ENCODE peak calls at places on chromosomes 11 and 22, in nine cellular contexts. R is RCC 7860; E is cardiac fibroblast; N is NCI-H2081; F is naive thymus-derived CD8-positive, alpha-beta T cell; H is stimulated activated CD8-positive, alpha-beta memory T cell treated with anti-CD3 and anti-CD28 coated beads, Interleukin-4, amount 100 ng/mL, for 24 hours; Y is colonic mucosa; D is activated CD4-positive, alpha-beta T cell treated with anti-CD3 and anti-CD28 coated beads for 24 hours; X is activated T-cell treated with anti-CD3 and anti-CD28 coated beads for 24 hours. V is an unnamed sample.

GRCh38 chr11:103851166-103851651 is 185.2 kb upstream of the DDI1 start:
- DNase-seq in R (no peak), E (peak; percentile 13), N (no peak), F (no peak), H (no peak), Y (no peak), D (no peak), X (no peak), V (no peak)

GRCh38 chr22:44102121-44102520 is 78.0 kb downstream of the PARVB start:
- DNase-seq in R (no peak), E (no peak), N (no peak), F (no peak), H (no peak), Y (no peak), D (no peak), X (no peak), V (no peak)

GRCh38 chr11:92861641-92862040 is 107.8 kb upstream of the MTNR1B start:
- DNase-seq in R (no peak), E (no peak), N (no peak), F (no peak), H (no peak), Y (no peak), D (no peak), X (no peak), V (no peak)

GRCh38 chr22:23065069-23065451 is 5.3 kb upstream of the GNAZ start:
- DNase-seq in R (no peak), E (no peak), N (no peak), F (no peak), H (no peak), Y (no peak), D (no peak), X (no peak), V (no peak)

GRCh38 chr22:45867906-45868555 is 108.9 kb downstream of the WNT7B start:
- DNase-seq in R (no peak), E (no peak), N (no peak), F (no peak), H (no peak), Y (peak; percentile 6), D (no peak), X (no peak), V (no peak)

GRCh38 chr11:109968781-109969180 is 124.4 kb upstream of the ZC3H12C start:
- DNase-seq in R (no peak), E (no peak), N (no peak), F (no peak), H (no peak), Y (no peak), D (no peak), X (no peak), V (no peak)

GRCh38 chr11:130103296-130103814 is 33.7 kb downstream of the APLP2 start:
- DNase-seq in R (peak; percentile 95), E (peak; percentile 93), N (no peak), F (no peak), H (no peak), Y (no peak), D (no peak), X (no peak), V (no peak)

GRCh38 chr22:46122511-46122971 is 27.8 kb upstream of the PPARA start:
- DNase-seq in R (peak; percentile 39), E (peak; percentile 66), N (peak; percentile 34), F (peak; percentile 67), H (peak; percentile 53), Y (peak; percentile 82), D (peak; percentile 68), X (peak; percentile 67), V (peak; percentile 51)

GRCh38 chr11:67489860-67490726 is 7.3 kb downstream of the AIP start:
- DNase-seq in R (no peak), E (no peak), N (no peak), F (no peak), H (no peak), Y (no peak), D (no peak), X (no peak), V (no peak)